ENCODE peak calls at places on chromosomes 5 and 9, in nine cellular contexts. K is central memory CD4-positive, alpha-beta T cell; Q is A673; Z is substantia nigra; S is kidney tubule cell; P is LoVo; B is stimulated activated CD4-positive, alpha-beta T cell treated with anti-CD3 and anti-CD28 coated beads, Interleukin-2, amount 100 ng/mL, for 48 hours; E is activated CD4-positive, alpha-beta memory T cell treated with anti-CD3 and anti-CD28 coated beads for 36 hours; W is AG09309. D is an unnamed sample.

GRCh38 chr5:168360521-168361285 is 69.3 kb downstream of the WWC1 start:
- DNase-seq in W (no peak), S (no peak), B (no peak), P (no peak), Z (no peak), Q (no peak), E (no peak), K (no peak), D (no peak)

GRCh38 chr5:170348069-170348702 is 41.0 kb downstream of the KCNMB1 start:
- DNase-seq in E (no peak), B (no peak), S (no peak), K (no peak), Z (no peak), W (no peak), Q (no peak), P (no peak), D (no peak)

GRCh38 chr9:106893088-106893487 is 30.1 kb downstream of the ZNF462 start:
- DNase-seq in S (peak), P (peak), W (no peak), B (no peak), Q (peak), K (no peak), Z (no peak), E (no peak), D (peak)

GRCh38 chr9:21750021-21750735 is 52.3 kb upstream of the MTAP start:
- DNase-seq in W (no peak), S (no peak), Q (no peak), K (no peak), Z (no peak), B (no peak), P (no peak), E (no peak), D (no peak)

GRCh38 chr5:172451771-172452197 is 2.5 kb downstream of the SH3PXD2B start:
- DNase-seq in Q (peak), W (peak), P (no peak), K (no peak), E (peak), B (no peak), Z (no peak), S (peak), D (peak)

GRCh38 chr5:14327624-14328023 is 184.5 kb downstream of the TRIO start:
- DNase-seq in E (no peak), Z (no peak), K (no peak), Q (no peak), B (no peak), W (no peak), P (no peak), S (peak), D (no peak)

GRCh38 chr5:135100431-135100830 is 66.4 kb upstream of the PITX1 start:
- DNase-seq in B (no peak), E (no peak), Q (no peak), Z (no peak), S (no peak), P (no peak), W (no peak), K (no peak), D (no peak)

GRCh38 chr5:17813214-17813613 is 179.0 kb downstream of the TAF11L14 start:
- DNase-seq in Q (no peak), K (no peak), P (no peak), B (no peak), W (no peak), Z (no peak), S (no peak), E (no peak), D (no peak)

GRCh38 chr9:29044959-29045358 is 1471.7 kb upstream of the C9orf72 start:
- DNase-seq in W (no peak), B (no peak), K (no peak), Z (no peak), S (peak), E (no peak), Q (peak), P (no peak), D (no peak)

GRCh38 chr9:92290785-92291429 is 2.6 kb downstream of the IARS1 start:
- DNase-seq in W (no peak), B (no peak), Z (no peak), E (no peak), S (no peak), K (no peak), Q (no peak), P (no peak), D (no peak)

GRCh38 chr5:81286059-81286617 is 15.2 kb upstream of the ZCCHC9 start:
- DNase-seq in Q (no peak), P (no peak), Z (no peak), W (no peak), K (no peak), S (peak), E (no peak), B (no peak), D (no peak)

GRCh38 chr9:14311940-14312572 is 1.9 kb downstream of the NFIB start:
- DNase-seq in P (no peak), Q (no peak), W (no peak), E (no peak), K (no peak), Z (no peak), S (no peak), B (no peak), D (no peak)